ENCODE peak calls at places on chromosomes 1 and 21, in seven cellular contexts. H, J, M, P, Y, S and L are unnamed samples.

GRCh38 chr1:34316773-34317172 is 140.1 kb downstream of the C1orf94 start:
- DNase-seq in H (no peak), P (no peak), Y (no peak), M (no peak), S (no peak), J (no peak), L (no peak)

GRCh38 chr1:23597635-23598388 is 38.5 kb upstream of the ID3 start:
- DNase-seq in J (no peak), S (no peak), P (no peak), H (no peak), M (no peak), Y (no peak), L (no peak)

GRCh38 chr1:203797948-203798347 is 2.5 kb downstream of the ZBED6 start:
- DNase-seq in M (no peak), H (peak; percentile 28), P (no peak), S (no peak), Y (no peak), J (peak; percentile 9), L (peak; percentile 47)

GRCh38 chr1:248847181-248847955 is 9.3 kb downstream of the ZNF672 start:
- DNase-seq in M (no peak), J (no peak), Y (no peak), S (no peak), P (no peak), H (no peak), L (no peak)

GRCh38 chr1:81237531-81238528 is 562.9 kb upstream of the ADGRL2 start:
- DNase-seq in J (no peak), Y (no peak), P (no peak), S (no peak), M (no peak), H (no peak), L (peak; percentile 7)

GRCh38 chr1:116397728-116398127 is 24.7 kb downstream of the ATP1A1 start:
- DNase-seq in S (no peak), Y (no peak), J (no peak), P (no peak), H (no peak), M (no peak), L (no peak)

GRCh38 chr1:37549341-37549740 is 4.8 kb downstream of the SNIP1 start:
- DNase-seq in M (no peak), J (no peak), H (no peak), P (no peak), S (no peak), Y (no peak), L (no peak)

GRCh38 chr1:25544819-25545218 is 1.4 kb downstream of the LDLRAP1 start:
- DNase-seq in H (no peak), M (no peak), Y (peak; percentile 60), S (no peak), J (no peak), P (no peak), L (peak; percentile 19)

GRCh38 chr1:248842781-248843331 is 4.8 kb downstream of the ZNF672 start:
- DNase-seq in P (no peak), H (no peak), J (no peak), Y (no peak), M (no peak), S (peak; percentile 62), L (no peak)

GRCh38 chr1:29235955-29236742 is at the start of gene PTPRU:
- DNase-seq in J (peak; percentile 35), H (peak; percentile 95), S (no peak), P (peak; percentile 98), M (no peak), Y (peak; percentile 98), L (peak; percentile 83)

GRCh38 chr1:118097622-118098348 is 87.2 kb downstream of the SPAG17 start:
- DNase-seq in P (no peak), H (no peak), Y (no peak), M (no peak), J (no peak), S (no peak), L (no peak)

DNA sequence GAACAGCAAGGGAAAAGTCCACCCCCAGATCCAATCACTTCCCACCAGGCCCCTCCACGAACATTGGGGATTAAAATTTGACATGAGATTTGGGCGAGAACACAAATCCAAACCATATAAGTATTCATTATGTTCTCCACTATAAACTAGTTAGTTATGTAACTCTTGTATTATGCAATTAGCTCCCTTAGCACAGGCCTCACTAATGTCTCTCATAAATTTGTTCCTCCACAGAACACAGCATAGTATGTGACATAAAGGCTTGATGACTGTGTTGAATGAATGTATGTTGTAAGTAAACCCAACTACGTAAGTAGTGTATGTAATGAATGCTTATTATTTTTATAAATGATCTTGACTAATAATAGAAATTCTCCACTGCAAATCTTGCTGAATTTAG is 223.3 kb upstream of the ZRANB2 start:
- DNase-seq in J (no peak), S (no peak), H (no peak), Y (no peak), M (no peak), P (no peak), L (no peak)
- TF ChIP-seq JUND in J (no peak), S (no peak), H (no peak), Y (no peak), M (no peak), P (no peak), L (no peak)

GRCh38 chr1:55049914-55050278 is 10.5 kb downstream of the PCSK9 start:
- DNase-seq in S (no peak), J (no peak), Y (peak; percentile 67), M (no peak), P (no peak), H (no peak), L (no peak)
- TF ChIP-seq JUND in S (no peak), J (no peak), Y (no peak), M (no peak), P (no peak), H (no peak), L (no peak)

GRCh38 chr21:41975391-41976272 is 21.8 kb upstream of the C2CD2 start:
- DNase-seq in S (no peak), J (no peak), P (peak; percentile 59), Y (no peak), M (no peak), H (peak; percentile 29), L (no peak)
- TF ChIP-seq JUND in S (no peak), J (no peak), P (no peak), Y (no peak), M (no peak), H (no peak), L (no peak)

GRCh38 chr1:173427146-173428054 is 49.7 kb upstream of the PRDX6 start:
- DNase-seq in H (no peak), P (peak; percentile 13), J (no peak), Y (no peak), M (no peak), S (no peak), L (no peak)
- TF ChIP-seq JUND in H (no peak), P (no peak), J (no peak), Y (no peak), M (no peak), S (no peak), L (no peak)

GRCh38 chr1:72282690-72283203 is 408 bp upstream of the NEGR1 start:
- DNase-seq in S (no peak), J (peak; percentile 25), M (no peak), Y (peak; percentile 79), P (peak; percentile 76), H (no peak), L (peak; percentile 86)

GRCh38 chr1:72285074-72285425 is 2.7 kb upstream of the NEGR1 start:
- DNase-seq in Y (no peak), P (no peak), J (no peak), S (no peak), H (no peak), M (no peak), L (no peak)

GRCh38 chr1:72283204-72284083 is 1.1 kb upstream of the NEGR1 start:
- DNase-seq in J (no peak), M (no peak), H (no peak), S (no peak), Y (peak; percentile 73), P (peak; percentile 69), L (peak; percentile 10)

GRCh38 chr1:72284398-72285073 is 2.2 kb upstream of the NEGR1 start:
- DNase-seq in J (peak; percentile 13), S (no peak), H (no peak), P (peak; percentile 58), M (no peak), Y (peak; percentile 51), L (no peak)

GRCh38 chr1:72284084-72284397 is 1.7 kb upstream of the NEGR1 start:
- DNase-seq in P (no peak), Y (no peak), M (no peak), S (no peak), H (no peak), J (no peak), L (peak; percentile 4)
- TF ChIP-seq JUND in P (no peak), Y (no peak), M (no peak), S (no peak), H (no peak), J (no peak), L (no peak)

DNA sequence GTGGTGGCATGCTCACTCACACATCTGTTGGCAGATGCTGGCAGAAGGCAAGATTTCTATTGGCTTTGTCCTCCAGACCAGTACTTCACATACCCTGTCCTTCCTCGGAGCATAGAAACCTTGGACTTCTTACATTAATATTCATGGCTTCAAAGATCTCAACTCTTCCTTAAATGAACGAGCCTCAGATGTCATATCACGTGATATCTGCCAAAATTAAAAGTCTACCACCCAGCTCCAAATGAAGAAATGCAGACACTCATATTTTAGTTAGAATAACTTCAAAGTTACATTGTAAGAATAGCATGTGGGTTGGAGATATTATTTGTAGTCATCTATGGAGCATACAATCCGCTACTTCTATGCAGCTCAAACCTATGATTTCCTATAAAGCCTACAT is 1994.9 kb downstream of the NCAM2 start:
- DNase-seq in J (no peak), Y (no peak), S (no peak), P (no peak), H (no peak), M (no peak), L (no peak)
- TF ChIP-seq JUND in J (no peak), Y (no peak), S (no peak), P (no peak), H (no peak), M (no peak), L (no peak)